ENCODE peak calls at places on chromosomes 1 and 21, in four cellular contexts. One of them, this sample, is unnamed.

GRCh38 chr1:67312630-67313029 is 5.0 kb downstream of the IL12RB2 start:
- DNase-seq in neural crest cell: no peak
- DNase-seq in mesothelial cell of epicardium: no peak
- DNase-seq in tibial nerve: no peak
- DNase-seq in this sample: no peak

GRCh38 chr21:32412998-32413504 is 545 bp downstream of the EVA1C start:
- DNase-seq in tibial nerve: peak; percentile 41
- DNase-seq in mesothelial cell of epicardium: no peak
- DNase-seq in neural crest cell: no peak
- DNase-seq in this sample: no peak

GRCh38 chr1:45643978-45644377 is 20.1 kb upstream of the CCDC17 start:
- DNase-seq in neural crest cell: no peak
- DNase-seq in tibial nerve: no peak
- DNase-seq in mesothelial cell of epicardium: no peak
- DNase-seq in this sample: no peak

GRCh38 chr1:211932581-211933010 is 102.0 kb upstream of the LPGAT1 start:
- DNase-seq in mesothelial cell of epicardium: no peak
- DNase-seq in tibial nerve: no peak
- DNase-seq in neural crest cell: no peak
- DNase-seq in this sample: no peak

GRCh38 chr1:184061396-184062003 is 10.0 kb downstream of the TSEN15 start:
- DNase-seq in tibial nerve: no peak
- DNase-seq in mesothelial cell of epicardium: no peak
- DNase-seq in neural crest cell: no peak
- DNase-seq in this sample: no peak

GRCh38 chr1:1625824-1626206 is 6.2 kb upstream of the MMP23B start:
- DNase-seq in neural crest cell: no peak
- DNase-seq in tibial nerve: no peak
- DNase-seq in mesothelial cell of epicardium: no peak
- DNase-seq in this sample: no peak

GRCh38 chr1:1425753-1426495 is 4.8 kb upstream of the ANKRD65 start:
- DNase-seq in neural crest cell: no peak
- DNase-seq in tibial nerve: no peak
- DNase-seq in mesothelial cell of epicardium: no peak
- DNase-seq in this sample: peak; percentile 79

GRCh38 chr1:47725000-47725731 is 272.0 kb downstream of the TRABD2B start:
- DNase-seq in tibial nerve: no peak
- DNase-seq in mesothelial cell of epicardium: no peak
- DNase-seq in neural crest cell: peak; percentile 53
- DNase-seq in this sample: peak; percentile 70

GRCh38 chr21:19810779-19811178 is 1187.4 kb upstream of the NCAM2 start:
- DNase-seq in tibial nerve: no peak
- DNase-seq in neural crest cell: no peak
- DNase-seq in mesothelial cell of epicardium: no peak
- DNase-seq in this sample: no peak

GRCh38 chr1:33758698-33759097 is 105.2 kb upstream of the HMGB4 start:
- DNase-seq in mesothelial cell of epicardium: no peak
- DNase-seq in tibial nerve: peak; percentile 16
- DNase-seq in neural crest cell: no peak
- DNase-seq in this sample: no peak

GRCh38 chr1:36329817-36330216 is 6.4 kb upstream of the EVA1B start:
- DNase-seq in neural crest cell: no peak
- DNase-seq in tibial nerve: no peak
- DNase-seq in mesothelial cell of epicardium: no peak
- DNase-seq in this sample: no peak

GRCh38 chr1:36093919-36094318 is 5.2 kb downstream of the ADPRS start:
- DNase-seq in tibial nerve: no peak
- DNase-seq in neural crest cell: no peak
- DNase-seq in mesothelial cell of epicardium: no peak
- DNase-seq in this sample: peak; percentile 62

GRCh38 chr1:241356519-241357365 is at the start of gene RGS7:
- DNase-seq in mesothelial cell of epicardium: peak; percentile 63
- DNase-seq in neural crest cell: peak; percentile 57
- DNase-seq in tibial nerve: no peak
- DNase-seq in this sample: no peak

GRCh38 chr21:32708069-32708468 is 19.7 kb downstream of the SYNJ1 start:
- DNase-seq in neural crest cell: no peak
- DNase-seq in tibial nerve: no peak
- DNase-seq in mesothelial cell of epicardium: no peak
- DNase-seq in this sample: no peak

GRCh38 chr1:230536641-230537155 is 105.6 kb upstream of the COG2 start:
- DNase-seq in mesothelial cell of epicardium: no peak
- DNase-seq in tibial nerve: no peak
- DNase-seq in neural crest cell: no peak
- DNase-seq in this sample: no peak

GRCh38 chr1:99527078-99527477 is 118.8 kb upstream of the PALMD start:
- DNase-seq in mesothelial cell of epicardium: no peak
- DNase-seq in neural crest cell: no peak
- DNase-seq in tibial nerve: no peak
- DNase-seq in this sample: no peak

GRCh38 chr1:154326546-154327465 is 1.5 kb downstream of the ATP8B2 start:
- DNase-seq in mesothelial cell of epicardium: no peak
- DNase-seq in tibial nerve: peak; percentile 85
- DNase-seq in neural crest cell: no peak
- DNase-seq in this sample: no peak

GRCh38 chr1:224343679-224344078 is 13.0 kb upstream of the CNIH4 start:
- DNase-seq in mesothelial cell of epicardium: no peak
- DNase-seq in tibial nerve: no peak
- DNase-seq in neural crest cell: no peak
- DNase-seq in this sample: no peak

GRCh38 chr1:9399510-9400424 is 107.1 kb downstream of the SPSB1 start:
- DNase-seq in tibial nerve: no peak
- DNase-seq in neural crest cell: no peak
- DNase-seq in mesothelial cell of epicardium: no peak
- DNase-seq in this sample: no peak

GRCh38 chr1:210373878-210374599 is 45.3 kb downstream of the HHAT start:
- DNase-seq in mesothelial cell of epicardium: no peak
- DNase-seq in neural crest cell: peak; percentile 33
- DNase-seq in tibial nerve: peak; percentile 19
- DNase-seq in this sample: no peak

GRCh38 chr1:211068976-211069375 is 65.0 kb downstream of the KCNH1 start:
- DNase-seq in tibial nerve: no peak
- DNase-seq in neural crest cell: no peak
- DNase-seq in mesothelial cell of epicardium: no peak
- DNase-seq in this sample: no peak

GRCh38 chr1:156053770-156054499 is at the start of gene UBQLN4:
- DNase-seq in mesothelial cell of epicardium: peak; percentile 81
- DNase-seq in neural crest cell: peak; percentile 81
- DNase-seq in tibial nerve: peak; percentile 73
- DNase-seq in this sample: no peak

GRCh38 chr1:156055649-156056048 is 1.1 kb downstream of the LAMTOR2 start:
- DNase-seq in neural crest cell: no peak
- DNase-seq in mesothelial cell of epicardium: no peak
- DNase-seq in tibial nerve: no peak
- DNase-seq in this sample: no peak

GRCh38 chr1:156056326-156056849 is 1.8 kb downstream of the LAMTOR2 start:
- DNase-seq in tibial nerve: no peak
- DNase-seq in mesothelial cell of epicardium: no peak
- DNase-seq in neural crest cell: no peak
- DNase-seq in this sample: no peak

GRCh38 chr1:156054500-156055342 is at the start of gene LAMTOR2:
- DNase-seq in mesothelial cell of epicardium: peak; percentile 89
- DNase-seq in neural crest cell: peak; percentile 96
- DNase-seq in tibial nerve: peak; percentile 99
- DNase-seq in this sample: peak; percentile 98

GRCh38 chr1:156055343-156055645 is 712 bp downstream of the LAMTOR2 start:
- DNase-seq in mesothelial cell of epicardium: no peak
- DNase-seq in neural crest cell: no peak
- DNase-seq in tibial nerve: no peak
- DNase-seq in this sample: no peak
- TF ChIP-seq CTCF in mesothelial cell of epicardium: no peak
- TF ChIP-seq CTCF in neural crest cell: no peak
- TF ChIP-seq CTCF in tibial nerve: no peak
- TF ChIP-seq CTCF in this sample: no peak

GRCh38 chr1:8020032-8020431 is 6.1 kb downstream of the ERRFI1 start:
- DNase-seq in tibial nerve: no peak
- DNase-seq in mesothelial cell of epicardium: no peak
- DNase-seq in neural crest cell: no peak
- DNase-seq in this sample: no peak
- TF ChIP-seq CTCF in tibial nerve: no peak
- TF ChIP-seq CTCF in mesothelial cell of epicardium: no peak
- TF ChIP-seq CTCF in neural crest cell: no peak
- TF ChIP-seq CTCF in this sample: no peak

GRCh38 chr1:75614455-75615379 is 3.8 kb upstream of the SLC44A5 start:
- DNase-seq in neural crest cell: peak; percentile 68
- DNase-seq in mesothelial cell of epicardium: peak; percentile 27
- DNase-seq in tibial nerve: no peak
- DNase-seq in this sample: peak; percentile 80
- TF ChIP-seq CTCF in neural crest cell: peak; percentile 73
- TF ChIP-seq CTCF in mesothelial cell of epicardium: peak; percentile 32
- TF ChIP-seq CTCF in tibial nerve: no peak
- TF ChIP-seq CTCF in this sample: peak; percentile 68

DNA sequence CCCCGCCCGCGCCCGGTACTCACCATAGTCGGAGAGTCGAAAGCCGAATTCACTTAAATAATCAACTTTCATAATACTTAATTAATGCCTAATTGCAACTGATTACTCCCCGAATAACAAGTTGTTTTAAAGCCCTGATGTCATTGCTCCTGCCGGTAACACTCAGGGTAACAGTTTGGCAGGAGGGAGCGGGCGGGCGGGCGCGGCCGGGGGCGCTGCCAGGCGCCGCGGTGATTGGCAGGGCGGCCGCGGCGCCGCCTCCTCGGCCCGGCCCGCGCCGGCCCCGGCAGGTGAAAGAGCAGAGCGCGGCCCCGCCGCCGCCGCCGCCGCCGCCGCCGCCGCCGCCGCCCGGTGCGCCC is 102.2 kb downstream of the CASZ1 start:
- DNase-seq in neural crest cell: no peak
- DNase-seq in mesothelial cell of epicardium: no peak
- DNase-seq in tibial nerve: peak; percentile 20
- DNase-seq in this sample: no peak
- TF ChIP-seq CTCF in neural crest cell: no peak
- TF ChIP-seq CTCF in mesothelial cell of epicardium: no peak
- TF ChIP-seq CTCF in tibial nerve: no peak
- TF ChIP-seq CTCF in this sample: no peak

GRCh38 chr1:171250263-171250662 is 2.0 kb downstream of the FMO1 start:
- DNase-seq in neural crest cell: no peak
- DNase-seq in mesothelial cell of epicardium: no peak
- DNase-seq in tibial nerve: no peak
- DNase-seq in this sample: no peak

GRCh38 chr1:171252482-171252881 is 4.2 kb downstream of the FMO1 start:
- DNase-seq in neural crest cell: no peak
- DNase-seq in tibial nerve: no peak
- DNase-seq in mesothelial cell of epicardium: no peak
- DNase-seq in this sample: no peak

GRCh38 chr1:171251042-171251740 is 2.9 kb downstream of the FMO1 start:
- DNase-seq in mesothelial cell of epicardium: no peak
- DNase-seq in neural crest cell: no peak
- DNase-seq in tibial nerve: no peak
- DNase-seq in this sample: no peak

GRCh38 chr1:171254859-171255258 is 6.6 kb downstream of the FMO1 start:
- DNase-seq in mesothelial cell of epicardium: no peak
- DNase-seq in neural crest cell: no peak
- DNase-seq in tibial nerve: no peak
- DNase-seq in this sample: no peak

GRCh38 chr1:171251741-171252300 is 3.5 kb downstream of the FMO1 start:
- DNase-seq in neural crest cell: peak; percentile 59
- DNase-seq in mesothelial cell of epicardium: no peak
- DNase-seq in tibial nerve: no peak
- DNase-seq in this sample: no peak
- TF ChIP-seq CTCF in neural crest cell: peak; percentile 72
- TF ChIP-seq CTCF in mesothelial cell of epicardium: peak; percentile 62
- TF ChIP-seq CTCF in tibial nerve: peak; percentile 28
- TF ChIP-seq CTCF in this sample: peak; percentile 86

GRCh38 chr1:216542263-216542662 is 119.0 kb upstream of the USH2A start:
- DNase-seq in tibial nerve: no peak
- DNase-seq in neural crest cell: no peak
- DNase-seq in mesothelial cell of epicardium: no peak
- DNase-seq in this sample: no peak
- TF ChIP-seq CTCF in tibial nerve: no peak
- TF ChIP-seq CTCF in neural crest cell: no peak
- TF ChIP-seq CTCF in mesothelial cell of epicardium: no peak
- TF ChIP-seq CTCF in this sample: no peak

DNA sequence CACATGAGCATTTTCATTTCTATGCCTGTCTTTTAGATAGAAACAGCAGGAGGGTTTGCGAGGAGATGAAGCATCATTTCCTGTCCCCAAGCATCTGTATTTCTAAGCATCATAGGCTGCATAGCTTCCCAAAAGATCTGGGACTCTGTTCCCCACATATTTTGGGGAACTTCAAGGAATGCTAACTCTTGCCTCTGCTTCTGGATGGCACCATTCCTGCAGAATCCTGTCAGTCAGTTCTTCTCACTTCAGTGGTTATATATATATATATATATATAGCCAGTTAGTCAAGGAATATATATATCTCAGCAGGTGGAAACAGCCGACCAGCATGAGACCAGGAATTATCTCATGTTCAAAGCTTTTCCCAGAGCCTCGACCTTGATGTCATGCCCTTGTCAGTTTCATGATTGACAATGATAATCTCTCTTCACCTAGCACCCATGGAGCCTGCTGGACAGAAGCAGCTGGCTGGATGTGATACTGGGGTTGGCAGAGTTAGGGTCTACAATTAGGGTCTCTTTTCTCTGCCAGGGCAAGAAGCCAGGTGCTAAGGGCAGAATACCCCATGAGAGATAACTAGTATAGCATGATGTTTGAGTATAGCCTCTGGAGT is 2.4 kb downstream of the PFKFB2 start:
- DNase-seq in tibial nerve: no peak
- DNase-seq in neural crest cell: no peak
- DNase-seq in mesothelial cell of epicardium: no peak
- DNase-seq in this sample: no peak
- TF ChIP-seq CTCF in tibial nerve: no peak
- TF ChIP-seq CTCF in neural crest cell: no peak
- TF ChIP-seq CTCF in mesothelial cell of epicardium: no peak
- TF ChIP-seq CTCF in this sample: no peak

DNA sequence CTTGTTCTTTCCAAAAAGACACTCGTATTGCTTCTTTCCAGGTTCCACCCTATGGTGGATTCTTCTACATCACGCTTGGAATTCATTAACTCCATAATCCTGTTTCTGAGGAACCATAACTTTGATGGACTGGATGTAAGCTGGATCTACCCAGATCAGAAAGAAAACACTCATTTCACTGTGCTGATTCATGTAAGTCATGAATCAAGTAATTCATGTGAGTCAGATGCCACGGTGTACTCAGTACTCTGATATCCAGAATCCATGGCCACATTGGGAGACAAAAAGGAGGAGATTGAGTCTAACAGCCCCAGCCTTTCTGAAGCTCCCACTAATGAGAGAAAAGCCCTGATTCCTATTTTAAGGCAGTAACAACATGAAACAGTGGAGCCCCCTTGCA is 7.4 kb downstream of the CHI3L2 start:
- DNase-seq in mesothelial cell of epicardium: no peak
- DNase-seq in neural crest cell: no peak
- DNase-seq in tibial nerve: no peak
- DNase-seq in this sample: no peak
- TF ChIP-seq CTCF in mesothelial cell of epicardium: no peak
- TF ChIP-seq CTCF in neural crest cell: no peak
- TF ChIP-seq CTCF in tibial nerve: no peak
- TF ChIP-seq CTCF in this sample: no peak

This sample was measured in chondrocyte.